ENCODE peak calls at places on chromosome 9, in four cellular contexts. One of them, this sample, is unnamed.

GRCh38 chr9:76691761-76692313 is 72.4 kb upstream of the PCA3 start:
- DNase-seq in A549: no peak
- DNase-seq in GM12878: no peak
- DNase-seq in HepG2: no peak
- DNase-seq in this sample: no peak

GRCh38 chr9:69945671-69946141 is 97.9 kb upstream of the MAMDC2 start:
- DNase-seq in A549: no peak
- DNase-seq in GM12878: no peak
- DNase-seq in HepG2: no peak
- DNase-seq in this sample: no peak

GRCh38 chr9:114587345-114588149 is at the start of gene ATP6V1G1:
- DNase-seq in A549: peak
- DNase-seq in GM12878: peak
- DNase-seq in HepG2: peak
- DNase-seq in this sample: peak

GRCh38 chr9:109775516-109775915 is 4.5 kb upstream of the PALM2AKAP2 start:
- DNase-seq in A549: no peak
- DNase-seq in GM12878: no peak
- DNase-seq in HepG2: no peak
- DNase-seq in this sample: no peak

GRCh38 chr9:122337561-122337939 is 33.3 kb upstream of the PTGS1 start:
- DNase-seq in A549: no peak
- DNase-seq in GM12878: no peak
- DNase-seq in HepG2: no peak
- DNase-seq in this sample: no peak

GRCh38 chr9:35929188-35929718 is 20.0 kb downstream of the SPAAR start:
- DNase-seq in A549: no peak
- DNase-seq in GM12878: no peak
- DNase-seq in HepG2: no peak
- DNase-seq in this sample: no peak

GRCh38 chr9:16138961-16139441 is 586.2 kb downstream of the CCDC171 start:
- DNase-seq in A549: no peak
- DNase-seq in GM12878: no peak
- DNase-seq in HepG2: no peak
- DNase-seq in this sample: no peak

GRCh38 chr9:9855503-9856078 is 757.2 kb downstream of the PTPRD start:
- DNase-seq in A549: no peak
- DNase-seq in GM12878: no peak
- DNase-seq in HepG2: no peak
- DNase-seq in this sample: no peak

GRCh38 chr9:33354651-33355211 is 47.6 kb downstream of the AQP7 start:
- DNase-seq in A549: no peak
- DNase-seq in GM12878: no peak
- DNase-seq in HepG2: no peak
- DNase-seq in this sample: no peak

GRCh38 chr9:134944916-134945315 is 27.2 kb upstream of the FCN1 start:
- DNase-seq in A549: no peak
- DNase-seq in GM12878: no peak
- DNase-seq in HepG2: no peak
- DNase-seq in this sample: no peak

GRCh38 chr9:116087246-116087645 is 66.3 kb upstream of the PAPPA start:
- DNase-seq in A549: peak
- DNase-seq in GM12878: no peak
- DNase-seq in HepG2: no peak
- DNase-seq in this sample: no peak

GRCh38 chr9:87516222-87516930 is 18.7 kb downstream of the DAPK1 start:
- DNase-seq in A549: no peak
- DNase-seq in GM12878: no peak
- DNase-seq in HepG2: peak
- DNase-seq in this sample: no peak

GRCh38 chr9:105344283-105344682 is 99.8 kb downstream of the SLC44A1 start:
- DNase-seq in A549: no peak
- DNase-seq in GM12878: no peak
- DNase-seq in HepG2: no peak
- DNase-seq in this sample: no peak

GRCh38 chr9:28688172-28688571 is 1114.9 kb upstream of the C9orf72 start:
- DNase-seq in A549: no peak
- DNase-seq in GM12878: no peak
- DNase-seq in HepG2: no peak
- DNase-seq in this sample: no peak

GRCh38 chr9:72477862-72478564 is 43.4 kb upstream of the TMC1 start:
- DNase-seq in A549: peak
- DNase-seq in GM12878: no peak
- DNase-seq in HepG2: peak
- DNase-seq in this sample: no peak

GRCh38 chr9:35350827-35351549 is 138.9 kb upstream of the RUSC2 start:
- DNase-seq in A549: no peak
- DNase-seq in GM12878: no peak
- DNase-seq in HepG2: no peak
- DNase-seq in this sample: no peak

GRCh38 chr9:79023134-79023577 is 548.6 kb upstream of the TLE4 start:
- DNase-seq in A549: peak
- DNase-seq in GM12878: no peak
- DNase-seq in HepG2: no peak
- DNase-seq in this sample: no peak

GRCh38 chr9:77457916-77458592 is 190.1 kb downstream of the GNA14 start:
- DNase-seq in A549: peak
- DNase-seq in GM12878: no peak
- DNase-seq in HepG2: peak
- DNase-seq in this sample: peak

GRCh38 chr9:113484258-113484730 is 20.8 kb downstream of the RGS3 start:
- DNase-seq in A549: no peak
- DNase-seq in GM12878: no peak
- DNase-seq in HepG2: peak
- DNase-seq in this sample: peak

GRCh38 chr9:27183701-27184100 is 74.7 kb downstream of the TEK start:
- DNase-seq in A549: no peak
- DNase-seq in GM12878: no peak
- DNase-seq in HepG2: no peak
- DNase-seq in this sample: no peak

GRCh38 chr9:7094052-7094451 is 336.3 kb downstream of the KDM4C start:
- DNase-seq in A549: no peak
- DNase-seq in GM12878: no peak
- DNase-seq in HepG2: peak
- DNase-seq in this sample: peak

GRCh38 chr9:89154651-89155336 is 23.8 kb downstream of the SHC3 start:
- DNase-seq in A549: peak
- DNase-seq in GM12878: no peak
- DNase-seq in HepG2: no peak
- DNase-seq in this sample: no peak

GRCh38 chr9:130139251-130139650 is 33.0 kb upstream of the NCS1 start:
- DNase-seq in A549: no peak
- DNase-seq in GM12878: no peak
- DNase-seq in HepG2: no peak
- DNase-seq in this sample: no peak

GRCh38 chr9:93543117-93543516 is 33.3 kb upstream of the PHF2 start:
- DNase-seq in A549: no peak
- DNase-seq in GM12878: no peak
- DNase-seq in HepG2: no peak
- DNase-seq in this sample: no peak

GRCh38 chr9:69018688-69019087 is 4.8 kb upstream of the PRKACG start:
- DNase-seq in A549: no peak
- DNase-seq in GM12878: no peak
- DNase-seq in HepG2: no peak
- DNase-seq in this sample: no peak

GRCh38 chr9:83714316-83714715 is 6.6 kb upstream of the UBQLN1 start:
- DNase-seq in A549: no peak
- DNase-seq in GM12878: no peak
- DNase-seq in HepG2: no peak
- DNase-seq in this sample: no peak

GRCh38 chr9:138097501-138097991 is 220.0 kb downstream of the CACNA1B start:
- DNase-seq in A549: no peak
- DNase-seq in GM12878: no peak
- DNase-seq in HepG2: no peak
- DNase-seq in this sample: peak

GRCh38 chr9:133850161-133850560 is 112.0 kb upstream of the SARDH start:
- DNase-seq in A549: no peak
- DNase-seq in GM12878: no peak
- DNase-seq in HepG2: no peak
- DNase-seq in this sample: no peak
- H3K4me2 ChIP-seq in A549: no peak
- H3K4me2 ChIP-seq in GM12878: no peak
- H3K4me2 ChIP-seq in HepG2: no peak
- H3K4me2 ChIP-seq in this sample: no peak

DNA sequence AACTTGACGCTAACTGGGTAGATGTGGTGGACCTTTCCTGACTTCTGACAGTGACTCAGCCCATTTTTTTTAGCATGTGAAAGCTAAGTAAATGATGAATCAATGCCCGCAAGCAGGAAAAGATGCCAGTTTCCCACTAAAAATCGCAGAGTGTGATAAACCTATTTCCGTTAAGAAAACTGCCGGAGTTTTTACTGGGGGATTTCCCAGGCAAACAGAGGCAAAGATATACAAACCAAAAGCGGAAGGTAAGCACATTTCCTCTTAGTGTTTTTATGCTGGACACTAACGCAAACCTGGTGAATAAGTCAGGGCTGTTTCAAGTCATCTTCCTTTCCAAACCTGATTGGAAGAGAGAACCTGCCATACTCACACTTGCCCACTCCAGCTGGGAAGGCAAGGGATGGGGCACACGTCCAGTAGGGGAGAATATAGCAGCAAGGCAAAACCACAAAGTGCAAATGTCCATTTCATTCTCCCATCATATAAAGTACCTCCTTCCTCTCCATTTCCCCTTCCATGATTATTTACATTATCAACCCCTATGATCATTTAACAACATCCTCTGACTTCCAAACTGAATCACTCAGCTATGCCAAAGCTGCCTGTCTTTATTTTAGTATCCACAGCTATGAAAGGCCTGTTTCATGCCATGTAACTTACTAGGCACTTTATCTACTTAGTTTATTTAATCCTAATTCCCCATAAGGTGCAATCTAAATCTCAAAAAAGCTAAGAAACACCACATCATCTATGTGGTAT is 349.8 kb upstream of the RFX3 start:
- DNase-seq in A549: peak
- DNase-seq in GM12878: no peak
- DNase-seq in HepG2: no peak
- DNase-seq in this sample: peak
- TF ChIP-seq USF2 in A549: no peak
- TF ChIP-seq USF2 in GM12878: no peak
- TF ChIP-seq USF2 in HepG2: no peak
- TF ChIP-seq USF2 in this sample: no peak

GRCh38 chr9:132037470-132037869 is 42.2 kb downstream of the MED27 start:
- DNase-seq in A549: no peak
- DNase-seq in GM12878: no peak
- DNase-seq in HepG2: no peak
- DNase-seq in this sample: no peak
- TF ChIP-seq PBX3 in A549: no peak
- TF ChIP-seq PBX3 in GM12878: no peak
- TF ChIP-seq PBX3 in HepG2: no peak
- TF ChIP-seq PBX3 in this sample: no peak

GRCh38 chr9:96376926-96377874 is 6.3 kb downstream of the SLC35D2 start:
- DNase-seq in A549: no peak
- DNase-seq in GM12878: no peak
- DNase-seq in HepG2: peak
- DNase-seq in this sample: no peak
- H3K4me2 ChIP-seq in A549: peak
- H3K4me2 ChIP-seq in GM12878: no peak
- H3K4me2 ChIP-seq in HepG2: peak
- H3K4me2 ChIP-seq in this sample: peak

DNA sequence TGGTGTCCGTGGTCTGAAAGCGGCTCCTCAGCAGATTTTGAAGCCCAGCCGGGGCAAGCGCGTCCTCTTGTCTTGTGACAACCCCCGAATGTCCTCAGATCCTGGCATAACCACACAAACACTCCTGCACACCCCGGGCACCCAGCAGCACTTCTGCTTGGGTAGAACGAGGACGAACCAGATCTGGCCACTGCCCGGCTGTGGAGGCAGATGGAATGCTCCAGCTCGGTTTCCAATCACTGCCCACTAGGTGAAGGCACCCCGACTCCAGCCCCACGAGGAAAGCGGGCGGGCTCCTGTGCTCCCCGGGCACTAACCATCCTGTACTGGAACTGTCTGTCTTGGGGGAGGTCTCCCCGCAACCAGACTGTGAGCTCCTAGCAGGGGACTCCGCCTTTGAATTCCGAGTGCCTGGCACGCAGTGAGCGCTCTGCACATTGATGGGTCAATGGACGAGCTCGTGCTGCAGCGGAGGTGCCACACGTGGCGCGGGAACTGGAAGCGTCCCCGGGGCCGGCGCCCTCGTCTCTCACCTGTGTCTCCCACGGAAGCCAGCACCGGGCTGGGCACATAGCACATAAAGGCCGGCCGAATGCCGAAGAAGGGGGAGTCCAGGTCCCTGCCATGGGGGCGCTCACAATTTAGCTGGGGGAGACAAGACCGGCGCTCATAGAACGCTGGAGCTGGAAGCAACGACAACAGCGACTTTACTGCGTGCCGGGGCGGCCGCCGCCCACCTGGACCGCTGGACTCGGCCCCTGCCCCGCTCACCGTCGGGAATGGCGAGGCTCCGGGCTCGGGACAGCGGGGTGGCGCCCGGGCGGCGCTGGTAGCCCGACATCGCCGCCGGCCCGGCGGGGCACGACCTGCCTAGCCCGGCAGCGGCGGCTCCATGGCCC is 608 bp downstream of the ENTR1 start:
- DNase-seq in A549: peak
- DNase-seq in GM12878: no peak
- DNase-seq in HepG2: peak
- DNase-seq in this sample: peak
- TF ChIP-seq USF2 in A549: peak
- TF ChIP-seq USF2 in GM12878: no peak
- TF ChIP-seq USF2 in HepG2: no peak
- TF ChIP-seq USF2 in this sample: no peak